ENCODE peak calls at places on chromosomes 3 and 15, in nine cellular contexts. One of them, this sample, is unnamed.
A peak's percentile ranks its signal among the peaks of the same experiment; 100 is the strongest.

GRCh38 chr3:186882881-186883685 is 40.6 kb downstream of the ADIPOQ start:
- DNase-seq in left cardiac atrium: no peak
- DNase-seq in T-helper 9 cell: no peak
- DNase-seq in activated T-cell treated with anti-CD3 and anti-CD28 coated beads for 1 hour: no peak
- DNase-seq in non-pigmented ciliary epithelial cell: peak; percentile 85
- DNase-seq in NCI-H187: no peak
- DNase-seq in stomach: no peak
- DNase-seq in activated CD4-positive, alpha-beta T cell treated with anti-CD3 and anti-CD28 coated beads, Interleukin-2, amount 50 U/mL, for 1 hour: no peak
- DNase-seq in fibroblast of mammary gland: peak; percentile 86
- DNase-seq in this sample: no peak

GRCh38 chr15:33028495-33028894 is 166.0 kb downstream of the FMN1 start:
- DNase-seq in left cardiac atrium: no peak
- DNase-seq in T-helper 9 cell: no peak
- DNase-seq in activated T-cell treated with anti-CD3 and anti-CD28 coated beads for 1 hour: no peak
- DNase-seq in non-pigmented ciliary epithelial cell: no peak
- DNase-seq in NCI-H187: no peak
- DNase-seq in stomach: no peak
- DNase-seq in activated CD4-positive, alpha-beta T cell treated with anti-CD3 and anti-CD28 coated beads, Interleukin-2, amount 50 U/mL, for 1 hour: no peak
- DNase-seq in fibroblast of mammary gland: peak; percentile 66
- DNase-seq in this sample: no peak

GRCh38 chr3:72043212-72044133 is 258.5 kb upstream of the PROK2 start:
- DNase-seq in left cardiac atrium: no peak
- DNase-seq in T-helper 9 cell: no peak
- DNase-seq in activated T-cell treated with anti-CD3 and anti-CD28 coated beads for 1 hour: no peak
- DNase-seq in non-pigmented ciliary epithelial cell: no peak
- DNase-seq in NCI-H187: no peak
- DNase-seq in stomach: no peak
- DNase-seq in activated CD4-positive, alpha-beta T cell treated with anti-CD3 and anti-CD28 coated beads, Interleukin-2, amount 50 U/mL, for 1 hour: no peak
- DNase-seq in fibroblast of mammary gland: peak; percentile 10
- DNase-seq in this sample: no peak

GRCh38 chr3:170044795-170045244 is 7.0 kb downstream of the GPR160 start:
- DNase-seq in left cardiac atrium: no peak
- DNase-seq in T-helper 9 cell: no peak
- DNase-seq in activated T-cell treated with anti-CD3 and anti-CD28 coated beads for 1 hour: no peak
- DNase-seq in non-pigmented ciliary epithelial cell: no peak
- DNase-seq in NCI-H187: no peak
- DNase-seq in stomach: no peak
- DNase-seq in activated CD4-positive, alpha-beta T cell treated with anti-CD3 and anti-CD28 coated beads, Interleukin-2, amount 50 U/mL, for 1 hour: no peak
- DNase-seq in fibroblast of mammary gland: no peak
- DNase-seq in this sample: no peak

GRCh38 chr15:59444082-59444835 is 6.3 kb downstream of the FAM81A start:
- DNase-seq in left cardiac atrium: no peak
- DNase-seq in T-helper 9 cell: no peak
- DNase-seq in activated T-cell treated with anti-CD3 and anti-CD28 coated beads for 1 hour: no peak
- DNase-seq in non-pigmented ciliary epithelial cell: no peak
- DNase-seq in NCI-H187: no peak
- DNase-seq in stomach: no peak
- DNase-seq in activated CD4-positive, alpha-beta T cell treated with anti-CD3 and anti-CD28 coated beads, Interleukin-2, amount 50 U/mL, for 1 hour: no peak
- DNase-seq in fibroblast of mammary gland: no peak
- DNase-seq in this sample: no peak

GRCh38 chr3:60839242-60839641 is 412.0 kb downstream of the FHIT start:
- DNase-seq in left cardiac atrium: no peak
- DNase-seq in T-helper 9 cell: no peak
- DNase-seq in activated T-cell treated with anti-CD3 and anti-CD28 coated beads for 1 hour: no peak
- DNase-seq in non-pigmented ciliary epithelial cell: no peak
- DNase-seq in NCI-H187: no peak
- DNase-seq in stomach: no peak
- DNase-seq in activated CD4-positive, alpha-beta T cell treated with anti-CD3 and anti-CD28 coated beads, Interleukin-2, amount 50 U/mL, for 1 hour: no peak
- DNase-seq in fibroblast of mammary gland: peak; percentile 0
- DNase-seq in this sample: no peak

GRCh38 chr15:37090543-37091175 is 9.7 kb downstream of the MEIS2 start:
- DNase-seq in left cardiac atrium: no peak
- DNase-seq in T-helper 9 cell: no peak
- DNase-seq in activated T-cell treated with anti-CD3 and anti-CD28 coated beads for 1 hour: no peak
- DNase-seq in non-pigmented ciliary epithelial cell: no peak
- DNase-seq in NCI-H187: no peak
- DNase-seq in stomach: no peak
- DNase-seq in activated CD4-positive, alpha-beta T cell treated with anti-CD3 and anti-CD28 coated beads, Interleukin-2, amount 50 U/mL, for 1 hour: no peak
- DNase-seq in fibroblast of mammary gland: no peak
- DNase-seq in this sample: no peak

GRCh38 chr15:40336129-40337122 is 4.3 kb downstream of the CCDC9B start:
- DNase-seq in left cardiac atrium: no peak
- DNase-seq in T-helper 9 cell: no peak
- DNase-seq in activated T-cell treated with anti-CD3 and anti-CD28 coated beads for 1 hour: no peak
- DNase-seq in non-pigmented ciliary epithelial cell: no peak
- DNase-seq in NCI-H187: no peak
- DNase-seq in stomach: no peak
- DNase-seq in activated CD4-positive, alpha-beta T cell treated with anti-CD3 and anti-CD28 coated beads, Interleukin-2, amount 50 U/mL, for 1 hour: no peak
- DNase-seq in fibroblast of mammary gland: no peak
- DNase-seq in this sample: peak; percentile 58

GRCh38 chr3:181455276-181455675 is 256.4 kb upstream of the SOX2 start:
- DNase-seq in left cardiac atrium: no peak
- DNase-seq in T-helper 9 cell: no peak
- DNase-seq in activated T-cell treated with anti-CD3 and anti-CD28 coated beads for 1 hour: no peak
- DNase-seq in non-pigmented ciliary epithelial cell: no peak
- DNase-seq in NCI-H187: no peak
- DNase-seq in stomach: no peak
- DNase-seq in activated CD4-positive, alpha-beta T cell treated with anti-CD3 and anti-CD28 coated beads, Interleukin-2, amount 50 U/mL, for 1 hour: no peak
- DNase-seq in fibroblast of mammary gland: no peak
- DNase-seq in this sample: no peak

GRCh38 chr3:43949594-43949993 is 258.9 kb downstream of the ABHD5 start:
- DNase-seq in left cardiac atrium: no peak
- DNase-seq in T-helper 9 cell: no peak
- DNase-seq in activated T-cell treated with anti-CD3 and anti-CD28 coated beads for 1 hour: no peak
- DNase-seq in non-pigmented ciliary epithelial cell: no peak
- DNase-seq in NCI-H187: no peak
- DNase-seq in stomach: no peak
- DNase-seq in activated CD4-positive, alpha-beta T cell treated with anti-CD3 and anti-CD28 coated beads, Interleukin-2, amount 50 U/mL, for 1 hour: no peak
- DNase-seq in fibroblast of mammary gland: no peak
- DNase-seq in this sample: no peak

GRCh38 chr15:38398134-38398533 is 55.8 kb upstream of the FAM98B start:
- DNase-seq in left cardiac atrium: peak; percentile 61
- DNase-seq in T-helper 9 cell: no peak
- DNase-seq in activated T-cell treated with anti-CD3 and anti-CD28 coated beads for 1 hour: no peak
- DNase-seq in non-pigmented ciliary epithelial cell: peak; percentile 97
- DNase-seq in NCI-H187: no peak
- DNase-seq in stomach: no peak
- DNase-seq in activated CD4-positive, alpha-beta T cell treated with anti-CD3 and anti-CD28 coated beads, Interleukin-2, amount 50 U/mL, for 1 hour: no peak
- DNase-seq in fibroblast of mammary gland: peak; percentile 100
- DNase-seq in this sample: no peak

GRCh38 chr3:132231633-132232032 is 85.6 kb upstream of the ACP3 start:
- DNase-seq in left cardiac atrium: no peak
- DNase-seq in T-helper 9 cell: no peak
- DNase-seq in activated T-cell treated with anti-CD3 and anti-CD28 coated beads for 1 hour: no peak
- DNase-seq in non-pigmented ciliary epithelial cell: peak; percentile 43
- DNase-seq in NCI-H187: no peak
- DNase-seq in stomach: no peak
- DNase-seq in activated CD4-positive, alpha-beta T cell treated with anti-CD3 and anti-CD28 coated beads, Interleukin-2, amount 50 U/mL, for 1 hour: no peak
- DNase-seq in fibroblast of mammary gland: peak; percentile 72
- DNase-seq in this sample: no peak

GRCh38 chr15:42736178-42736792 is 643 bp downstream of the CDAN1 start:
- DNase-seq in left cardiac atrium: peak; percentile 36
- DNase-seq in T-helper 9 cell: no peak
- DNase-seq in activated T-cell treated with anti-CD3 and anti-CD28 coated beads for 1 hour: peak; percentile 8
- DNase-seq in non-pigmented ciliary epithelial cell: no peak
- DNase-seq in NCI-H187: no peak
- DNase-seq in stomach: no peak
- DNase-seq in activated CD4-positive, alpha-beta T cell treated with anti-CD3 and anti-CD28 coated beads, Interleukin-2, amount 50 U/mL, for 1 hour: no peak
- DNase-seq in fibroblast of mammary gland: peak; percentile 8
- DNase-seq in this sample: no peak

GRCh38 chr3:27976933-27977332 is 254.8 kb upstream of the EOMES start:
- DNase-seq in left cardiac atrium: no peak
- DNase-seq in T-helper 9 cell: no peak
- DNase-seq in activated T-cell treated with anti-CD3 and anti-CD28 coated beads for 1 hour: no peak
- DNase-seq in non-pigmented ciliary epithelial cell: no peak
- DNase-seq in NCI-H187: no peak
- DNase-seq in stomach: no peak
- DNase-seq in activated CD4-positive, alpha-beta T cell treated with anti-CD3 and anti-CD28 coated beads, Interleukin-2, amount 50 U/mL, for 1 hour: no peak
- DNase-seq in fibroblast of mammary gland: peak; percentile 91
- DNase-seq in this sample: no peak

GRCh38 chr3:37985637-37986320 is 4.8 kb upstream of the VILL start:
- DNase-seq in left cardiac atrium: no peak
- DNase-seq in T-helper 9 cell: no peak
- DNase-seq in activated T-cell treated with anti-CD3 and anti-CD28 coated beads for 1 hour: no peak
- DNase-seq in non-pigmented ciliary epithelial cell: no peak
- DNase-seq in NCI-H187: no peak
- DNase-seq in stomach: peak; percentile 94
- DNase-seq in activated CD4-positive, alpha-beta T cell treated with anti-CD3 and anti-CD28 coated beads, Interleukin-2, amount 50 U/mL, for 1 hour: no peak
- DNase-seq in fibroblast of mammary gland: no peak
- DNase-seq in this sample: no peak

GRCh38 chr15:29475096-29475495 is 205.5 kb upstream of the NSMCE3 start:
- DNase-seq in left cardiac atrium: no peak
- DNase-seq in T-helper 9 cell: no peak
- DNase-seq in activated T-cell treated with anti-CD3 and anti-CD28 coated beads for 1 hour: no peak
- DNase-seq in non-pigmented ciliary epithelial cell: no peak
- DNase-seq in NCI-H187: no peak
- DNase-seq in stomach: no peak
- DNase-seq in activated CD4-positive, alpha-beta T cell treated with anti-CD3 and anti-CD28 coated beads, Interleukin-2, amount 50 U/mL, for 1 hour: no peak
- DNase-seq in fibroblast of mammary gland: no peak
- DNase-seq in this sample: no peak

GRCh38 chr3:114033721-114034120 is 22.6 kb downstream of the CCDC191 start:
- DNase-seq in left cardiac atrium: no peak
- DNase-seq in T-helper 9 cell: no peak
- DNase-seq in activated T-cell treated with anti-CD3 and anti-CD28 coated beads for 1 hour: no peak
- DNase-seq in non-pigmented ciliary epithelial cell: no peak
- DNase-seq in NCI-H187: no peak
- DNase-seq in stomach: no peak
- DNase-seq in activated CD4-positive, alpha-beta T cell treated with anti-CD3 and anti-CD28 coated beads, Interleukin-2, amount 50 U/mL, for 1 hour: no peak
- DNase-seq in fibroblast of mammary gland: no peak
- DNase-seq in this sample: no peak

GRCh38 chr15:52415628-52416027 is 113.1 kb downstream of the MYO5A start:
- DNase-seq in left cardiac atrium: no peak
- DNase-seq in T-helper 9 cell: no peak
- DNase-seq in activated T-cell treated with anti-CD3 and anti-CD28 coated beads for 1 hour: no peak
- DNase-seq in non-pigmented ciliary epithelial cell: no peak
- DNase-seq in NCI-H187: no peak
- DNase-seq in stomach: no peak
- DNase-seq in activated CD4-positive, alpha-beta T cell treated with anti-CD3 and anti-CD28 coated beads, Interleukin-2, amount 50 U/mL, for 1 hour: no peak
- DNase-seq in fibroblast of mammary gland: peak; percentile 19
- DNase-seq in this sample: no peak

GRCh38 chr3:195906865-195907729 is 1.3 kb downstream of the TNK2 start:
- DNase-seq in left cardiac atrium: peak; percentile 33
- DNase-seq in T-helper 9 cell: peak; percentile 62
- DNase-seq in activated T-cell treated with anti-CD3 and anti-CD28 coated beads for 1 hour: peak; percentile 50
- DNase-seq in non-pigmented ciliary epithelial cell: no peak
- DNase-seq in NCI-H187: no peak
- DNase-seq in stomach: peak; percentile 62
- DNase-seq in activated CD4-positive, alpha-beta T cell treated with anti-CD3 and anti-CD28 coated beads, Interleukin-2, amount 50 U/mL, for 1 hour: peak; percentile 69
- DNase-seq in fibroblast of mammary gland: no peak
- DNase-seq in this sample: no peak

GRCh38 chr3:190811775-190812480 is 50.6 kb downstream of the GMNC start:
- DNase-seq in left cardiac atrium: no peak
- DNase-seq in T-helper 9 cell: no peak
- DNase-seq in activated T-cell treated with anti-CD3 and anti-CD28 coated beads for 1 hour: no peak
- DNase-seq in non-pigmented ciliary epithelial cell: peak; percentile 8
- DNase-seq in NCI-H187: no peak
- DNase-seq in stomach: no peak
- DNase-seq in activated CD4-positive, alpha-beta T cell treated with anti-CD3 and anti-CD28 coated beads, Interleukin-2, amount 50 U/mL, for 1 hour: no peak
- DNase-seq in fibroblast of mammary gland: peak; percentile 81
- DNase-seq in this sample: no peak

GRCh38 chr3:119913021-119913420 is 131.1 kb downstream of the NR1I2 start:
- DNase-seq in left cardiac atrium: no peak
- DNase-seq in T-helper 9 cell: no peak
- DNase-seq in activated T-cell treated with anti-CD3 and anti-CD28 coated beads for 1 hour: no peak
- DNase-seq in non-pigmented ciliary epithelial cell: no peak
- DNase-seq in NCI-H187: no peak
- DNase-seq in stomach: no peak
- DNase-seq in activated CD4-positive, alpha-beta T cell treated with anti-CD3 and anti-CD28 coated beads, Interleukin-2, amount 50 U/mL, for 1 hour: no peak
- DNase-seq in fibroblast of mammary gland: peak; percentile 38
- DNase-seq in this sample: no peak

GRCh38 chr3:105538483-105538882 is 171.8 kb downstream of the ALCAM start:
- DNase-seq in left cardiac atrium: no peak
- DNase-seq in T-helper 9 cell: no peak
- DNase-seq in activated T-cell treated with anti-CD3 and anti-CD28 coated beads for 1 hour: no peak
- DNase-seq in non-pigmented ciliary epithelial cell: no peak
- DNase-seq in NCI-H187: no peak
- DNase-seq in stomach: no peak
- DNase-seq in activated CD4-positive, alpha-beta T cell treated with anti-CD3 and anti-CD28 coated beads, Interleukin-2, amount 50 U/mL, for 1 hour: no peak
- DNase-seq in fibroblast of mammary gland: no peak
- DNase-seq in this sample: no peak

GRCh38 chr15:78111788-78112187 is 19.4 kb downstream of the SH2D7 start:
- DNase-seq in left cardiac atrium: no peak
- DNase-seq in T-helper 9 cell: no peak
- DNase-seq in activated T-cell treated with anti-CD3 and anti-CD28 coated beads for 1 hour: no peak
- DNase-seq in non-pigmented ciliary epithelial cell: no peak
- DNase-seq in NCI-H187: no peak
- DNase-seq in stomach: no peak
- DNase-seq in activated CD4-positive, alpha-beta T cell treated with anti-CD3 and anti-CD28 coated beads, Interleukin-2, amount 50 U/mL, for 1 hour: no peak
- DNase-seq in fibroblast of mammary gland: no peak
- DNase-seq in this sample: no peak